ENCODE peak calls at places on chromosomes 13 and 19, in four cellular contexts. D, K, M and Y are unnamed samples.

GRCh38 chr13:101053694-101054093 is 362.6 kb downstream of the NALCN start:
- DNase-seq in D (no peak), K (peak), M (no peak), Y (no peak)

GRCh38 chr13:48334534-48335127 is 31.1 kb downstream of the RB1 start:
- DNase-seq in M (no peak), D (no peak), K (peak), Y (peak)

GRCh38 chr13:112652512-112653458 is 37.1 kb upstream of the ATP11A start:
- DNase-seq in K (no peak), D (no peak), M (no peak), Y (peak)

GRCh38 chr19:2631213-2631821 is 71.2 kb downstream of the GNG7 start:
- DNase-seq in K (peak), M (no peak), D (no peak), Y (peak)

GRCh38 chr19:42474743-42475142 is 32.0 kb upstream of the CXCL17 start:
- DNase-seq in D (no peak), K (no peak), M (no peak), Y (peak)

GRCh38 chr13:65907656-65908441 is 1322.3 kb downstream of the PCDH9 start:
- DNase-seq in K (peak), D (no peak), M (no peak), Y (peak)

GRCh38 chr13:19605161-19605955 is 28.1 kb upstream of the MPHOSPH8 start:
- DNase-seq in D (no peak), K (peak), M (no peak), Y (no peak)

GRCh38 chr19:15331419-15332310 is 674 bp downstream of the BRD4 start:
- DNase-seq in D (peak), M (no peak), K (no peak), Y (peak)

GRCh38 chr13:90884066-90884465 is 463.4 kb upstream of the MIR17HG start:
- DNase-seq in K (no peak), D (no peak), M (no peak), Y (peak)

GRCh38 chr19:20256606-20257005 is 89.6 kb downstream of the ZNF486 start:
- DNase-seq in K (no peak), D (no peak), M (no peak), Y (no peak)

GRCh38 chr13:23741879-23742510 is 147.2 kb downstream of the MIPEP start:
- DNase-seq in D (peak), M (peak), K (no peak), Y (peak)

GRCh38 chr13:101523154-101523669 is 70.7 kb downstream of the ITGBL1 start:
- DNase-seq in M (no peak), K (no peak), D (no peak), Y (no peak)

GRCh38 chr19:32066056-32066455 is 279.4 kb upstream of the ZNF507 start:
- DNase-seq in K (no peak), M (no peak), D (no peak), Y (no peak)

GRCh38 chr13:99803141-99803540 is 168.4 kb downstream of the ZIC5 start:
- DNase-seq in D (no peak), K (no peak), M (no peak), Y (no peak)

GRCh38 chr19:10919352-10920287 is 8.8 kb downstream of the YIPF2 start:
- DNase-seq in D (peak), M (no peak), K (no peak), Y (no peak)

GRCh38 chr13:29901714-29902631 is 51.6 kb upstream of the UBL3 start:
- DNase-seq in M (no peak), K (peak), D (no peak), Y (peak)

GRCh38 chr13:47279956-47280355 is 383.1 kb upstream of the HTR2A start:
- DNase-seq in D (no peak), M (no peak), K (no peak), Y (no peak)

GRCh38 chr13:99289265-99289664 is 17.9 kb downstream of the GPR183 start:
- DNase-seq in D (no peak), K (no peak), M (no peak), Y (no peak)

GRCh38 chr13:53150568-53150967 is 122.0 kb downstream of the OLFM4 start:
- DNase-seq in D (no peak), K (no peak), M (no peak), Y (no peak)

GRCh38 chr19:4067396-4068057 is 828 bp upstream of the ZBTB7A start:
- DNase-seq in K (no peak), D (peak), M (no peak), Y (no peak)

GRCh38 chr19:49019242-49019932 is 2.5 kb upstream of the LHB start:
- DNase-seq in D (peak), M (peak), K (peak), Y (peak)

GRCh38 chr13:108959254-108959653 is 329.8 kb downstream of the MYO16 start:
- DNase-seq in D (no peak), K (no peak), M (no peak), Y (no peak)

GRCh38 chr13:110506396-110506795 is 55.1 kb downstream of the RAB20 start:
- DNase-seq in M (no peak), D (no peak), K (no peak), Y (no peak)

GRCh38 chr19:7605490-7606222 is 10.0 kb downstream of the CAMSAP3 start:
- DNase-seq in D (peak), M (peak), K (no peak), Y (peak)

GRCh38 chr13:47114030-47114429 is 217.2 kb upstream of the HTR2A start:
- DNase-seq in M (no peak), D (no peak), K (peak), Y (no peak)

GRCh38 chr19:47729468-47729798 is 15.9 kb upstream of the NOP53 start:
- DNase-seq in M (no peak), D (peak), K (peak), Y (peak)

GRCh38 chr13:46116653-46117502 is 12.0 kb upstream of the CPB2 start:
- DNase-seq in K (no peak), M (no peak), D (no peak), Y (no peak)

GRCh38 chr13:78732445-78733017 is 73.6 kb upstream of the OBI1 start:
- DNase-seq in K (no peak), D (no peak), M (no peak), Y (peak)

GRCh38 chr13:78736142-78736541 is 77.2 kb upstream of the OBI1 start:
- DNase-seq in M (no peak), D (no peak), K (no peak), Y (no peak)
- H3K56ac ChIP-seq in M (no peak), D (no peak), K (no peak), Y (no peak)

DNA sequence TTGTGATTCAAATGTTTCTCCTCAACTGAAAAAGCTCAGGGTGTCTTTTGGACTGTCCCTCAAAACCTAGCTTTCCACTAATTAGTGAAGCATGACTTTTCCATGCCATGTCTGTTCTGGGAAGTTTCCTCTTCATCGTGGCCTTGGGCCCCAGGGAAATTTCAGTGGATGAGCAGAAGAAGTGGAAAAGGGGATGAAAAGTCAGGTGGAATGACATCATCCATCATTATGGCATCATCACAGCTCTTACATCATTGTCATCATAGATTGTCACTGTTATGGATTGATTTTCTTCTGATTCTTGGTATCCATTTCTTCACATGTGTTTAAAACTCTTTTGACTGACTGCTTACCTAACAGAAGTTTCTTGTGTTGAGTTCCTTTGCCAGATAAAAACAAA is 26.2 kb upstream of the MRI1 start:
- DNase-seq in M (no peak), D (no peak), K (no peak), Y (no peak)
- H3K56ac ChIP-seq in M (no peak), D (no peak), K (no peak), Y (no peak)

GRCh38 chr19:45885556-45886426 is at the start of gene IRF2BP1:
- DNase-seq in M (no peak), D (peak), K (peak), Y (peak)

GRCh38 chr19:45884682-45885555 is 1.0 kb downstream of the IRF2BP1 start:
- DNase-seq in K (no peak), M (no peak), D (peak), Y (peak)

GRCh38 chr19:45887311-45887710 is 1.4 kb upstream of the IRF2BP1 start:
- DNase-seq in D (no peak), M (no peak), K (no peak), Y (no peak)

GRCh38 chr19:45883881-45884681 is 1.9 kb downstream of the IRF2BP1 start:
- DNase-seq in K (no peak), D (no peak), M (no peak), Y (no peak)

GRCh38 chr19:45886427-45887310 is 728 bp upstream of the IRF2BP1 start:
- DNase-seq in M (no peak), D (peak), K (peak), Y (peak)
- H3K56ac ChIP-seq in M (no peak), D (no peak), K (peak), Y (peak)

GRCh38 chr19:5522106-5522505 is 45.6 kb downstream of the TINCR start:
- DNase-seq in M (no peak), K (no peak), D (no peak), Y (no peak)
- H3K56ac ChIP-seq in M (no peak), K (no peak), D (no peak), Y (no peak)

GRCh38 chr13:38998739-38999138 is 8.1 kb upstream of the STOML3 start:
- DNase-seq in M (no peak), K (no peak), D (no peak), Y (no peak)
- H3K56ac ChIP-seq in M (no peak), K (no peak), D (no peak), Y (no peak)